ENCODE peak calls at places on chromosomes 7 and 10, in five cellular contexts. G is T-cell; R is posterior cingulate gyrus; W is activated T-cell treated with anti-CD3 and anti-CD28 coated beads for 24 hours; Y is activated CD4-positive, alpha-beta T cell treated with anti-CD3 and anti-CD28 coated beads for 36 hours. A is an unnamed sample.

GRCh38 chr7:157876469-157877285 is 539.9 kb downstream of the DNAJB6 start:
- DNase-seq in G (no peak), R (no peak), W (no peak), Y (no peak), A (no peak)

GRCh38 chr7:30224511-30225031 is 59.8 kb upstream of the ZNRF2 start:
- DNase-seq in G (no peak), R (no peak), W (no peak), Y (no peak), A (no peak)

GRCh38 chr7:107501593-107501992 is 31.7 kb downstream of the GPR22 start:
- DNase-seq in G (peak), R (peak), W (no peak), Y (peak), A (no peak)

GRCh38 chr7:139731802-139732470 is 45.9 kb downstream of the HIPK2 start:
- DNase-seq in G (no peak), R (peak), W (no peak), Y (no peak), A (no peak)

GRCh38 chr7:138083859-138084258 is 7.6 kb downstream of the AKR1D1 start:
- DNase-seq in G (no peak), R (no peak), W (no peak), Y (no peak), A (no peak)

GRCh38 chr10:22253578-22253882 is 35.7 kb upstream of the EBLN1 start:
- DNase-seq in G (peak), R (peak), W (peak), Y (peak), A (peak)

GRCh38 chr7:28088032-28088431 is 92.6 kb downstream of the JAZF1 start:
- DNase-seq in G (no peak), R (no peak), W (no peak), Y (no peak), A (no peak)

GRCh38 chr10:29370612-29371092 is 81.8 kb downstream of the LYZL1 start:
- DNase-seq in G (no peak), R (no peak), W (no peak), Y (no peak), A (no peak)

GRCh38 chr7:98283127-98283886 is 1.8 kb downstream of the BRI3 start:
- DNase-seq in G (no peak), R (no peak), W (no peak), Y (no peak), A (no peak)

GRCh38 chr7:101507791-101508252 is 121.3 kb downstream of the MYL10 start:
- DNase-seq in G (peak), R (no peak), W (peak), Y (peak), A (peak)

GRCh38 chr7:90596745-90597526 is 815 bp downstream of the CDK14 start:
- DNase-seq in G (no peak), R (no peak), W (no peak), Y (no peak), A (no peak)

GRCh38 chr10:78433722-78434535 is 400.3 kb downstream of the RPS24 start:
- DNase-seq in G (no peak), R (no peak), W (no peak), Y (no peak), A (no peak)

GRCh38 chr10:43844236-43844635 is 195.6 kb upstream of the ZNF32 start:
- DNase-seq in G (no peak), R (no peak), W (no peak), Y (no peak), A (no peak)

GRCh38 chr7:102304668-102305067 is 18.0 kb downstream of the SH2B2 start:
- DNase-seq in G (no peak), R (no peak), W (no peak), Y (no peak), A (no peak)